ENCODE peak calls at places on chromosomes 13 and 19, in eight cellular contexts. R is PC-3; O is testis; G is left ventricle myocardium inferior; E is cardiac muscle cell; B is CD4-positive, alpha-beta T cell; Z is IMR-90; V is adrenal gland. M is an unnamed sample.

GRCh38 chr13:42551611-42552010 is 22.3 kb upstream of the TNFSF11 start:
- DNase-seq in V (no peak), O (no peak), R (no peak), E (no peak), B (no peak), Z (no peak), G (no peak), M (no peak)

GRCh38 chr19:31127132-31127967 is 221.9 kb downstream of the TSHZ3 start:
- DNase-seq in Z (peak; percentile 99), G (no peak), E (peak; percentile 65), R (peak; percentile 6), V (no peak), O (no peak), B (no peak), M (no peak)

GRCh38 chr13:98333481-98333880 is 156.4 kb upstream of the RNF113B start:
- DNase-seq in R (no peak), B (no peak), Z (no peak), E (no peak), O (no peak), G (no peak), V (no peak), M (no peak)

GRCh38 chr13:29136341-29136740 is 316.2 kb downstream of the MTUS2 start:
- DNase-seq in E (no peak), O (no peak), Z (no peak), B (no peak), V (no peak), G (no peak), R (peak; percentile 9), M (no peak)

GRCh38 chr13:42970824-42971669 is 21.0 kb downstream of the EPSTI1 start:
- DNase-seq in R (peak; percentile 70), O (peak; percentile 65), B (peak; percentile 16), V (no peak), Z (peak; percentile 43), E (peak; percentile 51), G (no peak), M (peak; percentile 9)

GRCh38 chr13:76708138-76708537 is 178.1 kb downstream of the KCTD12 start:
- DNase-seq in B (no peak), G (peak; percentile 18), Z (no peak), O (no peak), R (no peak), V (no peak), E (no peak), M (no peak)

GRCh38 chr13:48194392-48194754 is 38.6 kb upstream of the ITM2B start:
- DNase-seq in O (peak; percentile 14), R (peak; percentile 30), G (no peak), Z (no peak), B (no peak), E (peak; percentile 55), V (no peak), M (no peak)

GRCh38 chr13:76759877-76760276 is 126.3 kb downstream of the KCTD12 start:
- DNase-seq in G (no peak), B (no peak), Z (peak; percentile 18), R (no peak), E (peak; percentile 42), V (no peak), O (peak; percentile 19), M (no peak)

GRCh38 chr13:48731957-48732569 is 78.3 kb downstream of the CYSLTR2 start:
- DNase-seq in B (peak; percentile 51), O (peak; percentile 75), Z (no peak), E (peak; percentile 52), V (peak; percentile 61), R (peak; percentile 36), G (peak; percentile 39), M (no peak)

GRCh38 chr19:383922-384800 is 24.8 kb downstream of the C2CD4C start:
- DNase-seq in R (no peak), B (no peak), E (peak; percentile 30), V (no peak), O (no peak), G (no peak), Z (no peak), M (peak; percentile 86)

GRCh38 chr19:42468273-42468796 is 25.6 kb upstream of the CXCL17 start:
- DNase-seq in B (no peak), E (peak; percentile 76), R (peak; percentile 78), G (no peak), O (no peak), V (peak; percentile 50), Z (peak; percentile 62), M (no peak)
- H3K27ac ChIP-seq in B (no peak overlapping the region), E (no peak overlapping the region), R (peak overlapping the region; percentile 70), G (no peak overlapping the region), O (no peak overlapping the region), V (peak overlapping the region; percentile 41), Z (no peak overlapping the region), M (no peak overlapping the region)

DNA sequence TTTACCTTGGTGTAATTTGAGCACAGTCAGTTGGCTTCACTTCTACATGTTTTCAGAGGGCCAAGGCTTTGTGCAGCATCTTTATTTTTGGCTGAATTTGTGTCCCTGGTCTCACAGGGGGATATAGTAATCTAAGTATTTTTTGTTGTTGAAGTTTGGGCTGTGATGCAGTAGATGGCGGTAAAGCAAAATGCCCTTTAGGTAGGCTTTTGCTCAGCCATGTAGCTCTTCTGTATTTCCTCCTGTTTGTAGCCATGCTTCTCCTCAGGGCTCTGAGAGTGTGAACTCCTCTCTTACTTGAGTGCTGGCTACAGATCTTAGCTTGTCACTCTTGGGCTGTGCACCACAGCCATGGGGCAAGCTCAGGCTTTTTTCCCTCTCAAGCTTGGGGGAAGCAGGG is 328.6 kb downstream of the SLITRK5 start:
- DNase-seq in B (no peak), R (no peak), G (no peak), O (no peak), Z (no peak), V (no peak), E (no peak), M (no peak)
- TF ChIP-seq CTCF in B (no peak), R (no peak), G (no peak), O (no peak), Z (peak; percentile 13), V (no peak), E (no peak), M (peak; percentile 33)

GRCh38 chr19:18506101-18506534 is 15.8 kb downstream of the ELL start:
- DNase-seq in G (peak; percentile 45), Z (no peak), R (no peak), E (no peak), V (no peak), O (no peak), B (no peak), M (no peak)

GRCh38 chr19:18506545-18506944 is 15.3 kb downstream of the ELL start:
- DNase-seq in B (no peak), G (no peak), E (no peak), R (no peak), V (no peak), O (no peak), Z (no peak), M (no peak)

GRCh38 chr19:18503337-18503970 is 18.4 kb downstream of the ELL start:
- DNase-seq in O (no peak), E (no peak), G (no peak), Z (no peak), B (no peak), V (no peak), R (no peak), M (no peak)

GRCh38 chr19:18503971-18504885 is 17.6 kb downstream of the ELL start:
- DNase-seq in Z (no peak), E (no peak), R (peak; percentile 15), V (no peak), O (no peak), B (no peak), G (no peak), M (peak; percentile 26)

DNA sequence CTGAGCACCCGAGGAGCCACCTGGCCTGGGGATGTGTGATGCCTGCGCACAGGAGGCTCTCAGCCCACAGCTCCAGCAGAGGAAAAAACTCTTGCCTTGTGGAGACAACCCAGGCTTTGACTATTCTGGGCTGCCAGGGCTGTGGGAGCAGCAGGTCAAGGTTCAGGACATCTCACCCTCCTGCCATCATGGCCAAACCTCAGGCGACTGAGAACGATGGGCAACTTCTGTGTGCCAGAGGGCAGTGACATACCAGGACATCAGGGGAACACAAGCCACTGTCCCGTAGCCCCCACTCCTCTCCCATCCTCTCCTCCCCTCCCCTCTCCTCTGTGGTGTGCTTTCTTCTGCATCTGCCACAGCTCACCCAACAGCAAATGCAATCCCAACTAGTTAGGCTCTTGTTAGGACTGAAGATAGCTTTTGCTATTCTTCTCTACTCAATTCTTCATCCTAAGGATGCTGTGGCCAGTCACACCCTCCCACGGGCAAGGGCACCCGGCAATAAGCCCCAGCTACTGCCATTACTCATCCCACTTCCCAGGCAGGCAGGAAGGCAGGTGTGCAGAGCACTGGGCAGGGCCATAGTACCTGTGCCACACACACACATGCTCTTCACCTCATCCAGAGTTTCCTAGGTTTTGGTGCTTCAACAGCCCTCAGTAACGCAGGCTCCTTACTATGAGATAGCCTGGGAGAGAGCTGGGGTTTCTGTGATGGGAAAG is 16.8 kb downstream of the ELL start:
- DNase-seq in V (no peak), E (no peak), Z (no peak), O (no peak), G (no peak), B (no peak), R (peak; percentile 55), M (no peak)
- H3K27ac ChIP-seq in V (peak overlapping the region; percentile 76), E (peak overlapping the region; percentile 23), Z (no peak overlapping the region), O (peak overlapping the region; percentile 65), G (peak overlapping the region; percentile 94), B (no peak overlapping the region), R (no peak overlapping the region), M (no peak overlapping the region)

GRCh38 chr19:51367565-51368365 is 1.0 kb downstream of the CLDND2 start:
- DNase-seq in E (peak; percentile 100), O (peak; percentile 100), G (peak; percentile 99), V (peak; percentile 100), R (peak; percentile 99), Z (peak; percentile 98), B (peak; percentile 96), M (peak; percentile 99)

GRCh38 chr19:51366999-51367564 is 894 bp upstream of the ETFB start:
- DNase-seq in V (no peak), O (peak; percentile 21), R (no peak), Z (no peak), E (no peak), G (peak; percentile 41), B (no peak), M (no peak)

GRCh38 chr19:51364200-51365106 is 1.7 kb downstream of the ETFB start:
- DNase-seq in B (no peak), Z (no peak), R (peak; percentile 94), O (no peak), E (no peak), V (peak; percentile 76), G (no peak), M (no peak)

GRCh38 chr19:51366050-51366998 is at the start of gene ETFB:
- DNase-seq in G (peak; percentile 98), R (peak; percentile 99), Z (peak; percentile 96), O (peak; percentile 99), E (peak; percentile 99), V (peak; percentile 100), B (peak; percentile 89), M (peak; percentile 99)

DNA sequence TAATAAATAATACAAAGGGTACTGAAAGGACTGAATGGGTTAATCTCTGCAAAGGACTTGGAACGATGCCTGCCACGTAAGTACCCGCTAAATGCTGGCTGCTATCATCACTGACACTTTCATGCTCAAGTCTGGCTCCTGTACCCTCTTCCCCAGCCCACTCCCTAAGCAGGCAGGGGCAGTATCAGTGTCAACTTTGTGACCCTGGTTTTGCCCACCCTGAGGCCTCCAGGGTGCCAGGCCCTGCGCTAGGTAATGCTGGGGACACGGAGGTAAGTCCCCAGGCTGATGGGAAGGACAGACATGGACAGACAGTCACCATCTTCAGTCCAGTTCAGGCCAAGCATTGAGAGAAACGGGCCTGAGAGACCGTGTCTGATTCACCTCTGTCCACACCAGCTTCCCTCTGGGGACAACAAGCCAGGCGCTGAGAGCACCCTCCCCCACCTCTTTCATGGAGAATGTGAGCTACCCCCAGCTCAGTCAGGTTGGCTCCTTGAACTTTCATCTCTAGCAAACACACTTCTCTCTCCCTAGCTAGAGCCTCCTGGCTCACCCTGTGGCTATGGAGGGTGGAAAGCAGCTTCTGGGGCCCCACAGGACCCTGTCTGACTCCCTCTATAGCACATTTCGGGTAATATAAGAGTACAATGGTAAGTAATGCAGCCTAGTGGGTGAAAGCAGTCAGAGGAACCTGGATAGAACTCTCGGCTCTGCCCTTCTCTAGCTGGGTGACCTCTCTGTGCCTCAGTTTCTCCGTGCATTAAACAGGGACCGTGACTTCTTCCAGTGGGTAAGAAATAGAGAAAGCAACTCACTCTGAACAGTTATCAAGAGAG is 758 bp downstream of the ETFB start:
- DNase-seq in E (peak; percentile 64), R (peak; percentile 60), Z (peak; percentile 53), O (peak; percentile 34), G (no peak), B (no peak), V (peak; percentile 69), M (no peak)
- TF ChIP-seq CTCF in E (peak; percentile 16), R (no peak), Z (no peak), O (no peak), G (no peak), B (no peak), V (no peak), M (no peak)

M was measured in WERI-Rb-1.